ENCODE peak calls at places on chromosomes 2 and 18, in four cellular contexts. T is HCT116, K is brain microvascular endothelial cell, A is glutamatergic neuron. P is an unnamed sample.

GRCh38 chr2:172096661-172097547 is 5.8 kb downstream of the DLX2 start:
- DNase-seq in T (no peak), K (no peak), A (peak), P (no peak)

GRCh38 chr2:148888003-148888501 is 13.0 kb downstream of the KIF5C start:
- DNase-seq in T (no peak), K (no peak), A (peak), P (peak)

GRCh38 chr2:218959761-218960195 is 312 bp downstream of the CDK5R2 start:
- DNase-seq in T (no peak), K (no peak), A (peak), P (no peak)

GRCh38 chr2:61221819-61222218 is 59.8 kb downstream of the C2orf74 start:
- DNase-seq in T (no peak), K (no peak), A (no peak), P (no peak)

GRCh38 chr2:174826051-174826450 is 61.8 kb upstream of the CHRNA1 start:
- DNase-seq in T (no peak), K (no peak), A (no peak), P (no peak)

GRCh38 chr2:11072550-11072949 is 82.7 kb upstream of the SLC66A3 start:
- DNase-seq in T (no peak), K (no peak), A (no peak), P (no peak)

GRCh38 chr2:234161932-234162331 is 111.4 kb downstream of the SPP2 start:
- DNase-seq in T (no peak), K (no peak), A (no peak), P (no peak)

GRCh38 chr18:30675493-30675892 is 367.0 kb downstream of the DSC3 start:
- DNase-seq in T (no peak), K (no peak), A (no peak), P (no peak)

GRCh38 chr18:11309172-11309571 is 159.8 kb upstream of the PIEZO2 start:
- DNase-seq in T (peak), K (no peak), A (no peak), P (no peak)

GRCh38 chr18:11307716-11308115 is 158.3 kb upstream of the PIEZO2 start:
- DNase-seq in T (no peak), K (no peak), A (no peak), P (no peak)

GRCh38 chr18:11305507-11305906 is 156.1 kb upstream of the PIEZO2 start:
- DNase-seq in T (no peak), K (no peak), A (no peak), P (no peak)

GRCh38 chr18:11308499-11308898 is 159.1 kb upstream of the PIEZO2 start:
- DNase-seq in T (no peak), K (no peak), A (no peak), P (no peak)

DNA sequence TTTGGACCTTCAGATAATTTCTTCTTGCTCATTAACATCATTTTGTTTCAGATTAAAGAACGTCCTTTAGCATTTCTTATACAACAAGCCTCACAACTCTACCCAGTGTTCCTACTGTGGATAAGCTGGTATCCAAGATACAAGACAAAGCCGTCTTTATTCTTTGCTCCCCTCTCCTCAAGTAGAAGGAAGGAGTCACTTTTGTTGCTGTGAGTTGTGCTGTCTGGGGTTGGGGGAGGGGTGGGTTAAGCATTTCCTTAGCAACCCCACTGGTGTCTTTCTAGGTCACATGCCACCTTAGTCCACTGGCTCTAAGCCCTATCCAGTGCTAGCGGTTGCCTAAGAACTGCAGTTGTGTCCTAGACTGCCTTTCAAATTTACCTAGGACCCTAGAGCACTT is 155.5 kb upstream of the PIEZO2 start:
- DNase-seq in T (no peak), K (no peak), A (no peak), P (no peak)
- TF ChIP-seq CTCF in T (no peak), K (no peak), A (no peak), P (no peak)

DNA sequence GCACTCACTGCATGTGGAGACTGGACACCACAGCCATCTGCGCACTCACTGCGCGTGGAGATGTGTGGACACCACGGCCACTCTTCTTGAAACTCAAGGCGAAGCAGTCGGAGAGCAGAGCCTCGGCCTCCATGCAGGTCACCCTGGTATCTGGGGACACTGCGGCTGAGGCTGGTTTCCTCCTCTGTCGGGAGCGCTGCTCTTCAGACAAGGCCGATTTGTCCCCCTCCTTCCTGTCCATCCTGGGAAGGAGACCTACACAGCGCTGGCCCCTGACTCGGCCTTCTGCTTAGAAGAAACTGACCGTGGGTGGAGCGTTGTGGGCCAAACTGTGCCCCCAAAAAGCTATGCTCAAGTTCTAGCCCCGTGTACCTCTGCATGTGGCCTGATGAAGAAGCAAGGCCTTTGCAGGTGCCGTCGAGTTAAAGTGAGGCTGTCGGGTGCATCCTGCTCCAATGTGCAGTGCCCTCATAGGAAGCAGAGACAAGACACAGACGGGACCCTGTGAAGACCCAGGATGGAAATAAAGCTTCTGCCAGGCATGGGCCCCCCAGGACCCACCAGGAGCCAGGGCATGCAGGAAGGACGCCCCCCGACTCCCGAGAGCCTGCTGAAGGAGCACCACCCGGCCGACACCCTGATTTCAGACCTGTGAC is 88.1 kb downstream of the TPO start:
- DNase-seq in T (no peak), K (no peak), A (no peak), P (no peak)
- TF ChIP-seq CTCF in T (no peak), K (no peak), A (no peak), P (no peak)

GRCh38 chr18:39835303-39836030 is 2119.6 kb upstream of the PIK3C3 start:
- DNase-seq in T (no peak), K (peak), A (no peak), P (no peak)
- TF ChIP-seq CTCF in T (no peak), K (peak), A (no peak), P (no peak)

DNA sequence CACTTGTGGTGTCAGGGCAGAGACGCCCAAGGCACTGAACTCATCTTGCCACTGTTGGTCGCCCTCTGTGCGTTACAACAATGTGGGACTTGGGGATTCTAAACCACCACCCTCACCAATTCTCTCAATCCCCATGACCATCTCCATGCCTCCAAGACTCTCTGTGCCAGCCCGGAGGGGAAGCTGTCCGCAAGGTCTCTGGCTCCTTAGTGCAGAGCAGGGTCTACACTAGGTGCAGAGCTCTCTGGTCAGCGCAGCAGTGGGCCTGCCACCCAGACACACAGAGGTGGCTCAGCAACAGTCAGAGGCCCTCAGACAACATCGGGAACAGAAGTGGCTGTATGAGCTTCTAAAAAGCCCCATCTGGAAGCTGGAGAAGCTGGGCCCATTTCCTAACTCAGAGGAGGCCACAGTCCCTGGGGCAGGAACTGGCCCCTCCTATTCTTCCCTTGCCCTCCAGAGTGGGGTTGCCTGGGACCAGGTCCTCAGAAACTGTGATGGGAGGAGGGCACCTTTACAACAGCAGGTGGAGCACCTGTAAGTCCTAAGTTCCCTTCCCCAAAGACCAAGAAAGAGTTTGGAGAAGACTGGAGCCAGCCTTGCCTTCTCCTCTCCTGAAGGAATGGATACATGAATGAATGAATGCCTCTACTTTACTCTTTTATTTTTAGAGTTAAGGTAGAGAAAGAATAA is 37.7 kb downstream of the SERTAD2 start:
- DNase-seq in T (no peak), K (no peak), A (no peak), P (no peak)
- TF ChIP-seq CTCF in T (peak), K (no peak), A (no peak), P (no peak)

DNA sequence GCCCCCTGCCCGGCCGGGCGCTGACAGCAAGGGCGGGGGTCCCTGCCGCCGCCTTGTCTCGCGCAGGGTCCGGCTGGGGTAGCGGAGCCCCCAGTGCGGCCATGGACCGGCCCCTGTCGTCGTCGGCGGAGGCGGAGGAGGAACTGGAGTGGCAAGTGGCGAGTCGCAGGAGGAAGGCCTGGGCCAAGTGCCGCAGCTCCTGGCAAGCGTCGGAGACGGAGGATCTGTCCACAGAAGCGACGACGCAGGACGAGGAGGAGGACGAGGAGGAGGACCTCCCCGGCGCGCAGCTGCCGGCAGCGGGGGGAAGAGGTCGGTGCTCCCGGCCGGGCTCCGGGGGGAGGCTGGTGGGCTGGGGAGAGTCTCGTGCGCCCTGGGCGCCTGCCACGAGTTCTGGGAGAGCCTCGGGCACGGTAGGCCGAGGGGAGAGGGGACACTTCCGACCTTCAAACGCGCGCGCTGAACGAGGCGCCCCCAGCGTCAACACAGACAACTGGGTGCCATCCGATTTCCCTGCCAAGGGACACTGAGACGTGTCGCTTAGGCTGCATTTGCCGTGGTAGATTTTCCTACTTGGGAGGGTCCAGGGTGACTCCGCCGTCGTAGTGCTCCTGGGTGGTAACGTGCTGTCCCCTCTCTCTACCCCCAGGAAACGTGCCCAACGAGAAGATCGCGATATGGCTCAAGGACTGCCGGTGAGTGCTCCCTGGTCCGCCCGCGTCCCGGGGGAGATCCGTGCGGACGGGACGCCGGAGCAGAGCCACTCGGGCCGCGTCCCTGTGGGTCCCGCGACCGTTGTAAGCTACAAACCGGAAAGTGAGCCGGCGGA is 650 bp downstream of the ITPRID2 start:
- DNase-seq in T (peak), K (peak), A (peak), P (peak)
- TF ChIP-seq CTCF in T (peak), K (peak), A (no peak), P (peak)

GRCh38 chr2:209938906-209939305 is 63.5 kb upstream of the RPE start:
- DNase-seq in T (no peak), K (no peak), A (no peak), P (no peak)

GRCh38 chr2:209940923-209941322 is 61.5 kb upstream of the RPE start:
- DNase-seq in T (no peak), K (no peak), A (no peak), P (no peak)

GRCh38 chr2:209933499-209934458 is 68.7 kb upstream of the RPE start:
- DNase-seq in T (no peak), K (peak), A (no peak), P (no peak)

GRCh38 chr2:209937893-209938292 is 64.5 kb upstream of the RPE start:
- DNase-seq in T (no peak), K (no peak), A (no peak), P (no peak)

GRCh38 chr2:209936106-209936663 is 66.3 kb upstream of the RPE start:
- DNase-seq in T (no peak), K (no peak), A (no peak), P (no peak)
- TF ChIP-seq CTCF in T (no peak), K (peak), A (no peak), P (no peak)

DNA sequence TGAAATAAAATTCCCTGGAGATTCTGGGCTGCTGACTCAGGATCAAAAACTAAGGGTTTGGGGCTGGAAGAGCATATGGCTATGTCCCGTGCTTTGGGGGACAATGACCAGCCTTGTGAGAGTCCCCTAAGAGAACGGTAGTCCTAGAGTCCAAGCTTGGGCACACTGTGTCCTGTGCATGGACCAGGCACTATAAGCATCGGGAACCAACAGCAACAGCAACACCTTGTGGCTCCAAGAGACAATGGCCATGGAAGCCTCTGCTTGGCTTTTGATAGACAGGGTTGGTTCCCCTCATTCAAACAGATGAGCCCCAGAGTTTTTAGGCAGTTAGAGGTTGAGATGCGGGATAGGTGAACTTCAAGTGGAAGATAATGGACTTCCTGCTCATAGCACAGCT is 294.4 kb upstream of the CHAC2 start:
- DNase-seq in T (no peak), K (no peak), A (no peak), P (no peak)
- TF ChIP-seq CTCF in T (peak), K (peak), A (no peak), P (no peak)

DNA sequence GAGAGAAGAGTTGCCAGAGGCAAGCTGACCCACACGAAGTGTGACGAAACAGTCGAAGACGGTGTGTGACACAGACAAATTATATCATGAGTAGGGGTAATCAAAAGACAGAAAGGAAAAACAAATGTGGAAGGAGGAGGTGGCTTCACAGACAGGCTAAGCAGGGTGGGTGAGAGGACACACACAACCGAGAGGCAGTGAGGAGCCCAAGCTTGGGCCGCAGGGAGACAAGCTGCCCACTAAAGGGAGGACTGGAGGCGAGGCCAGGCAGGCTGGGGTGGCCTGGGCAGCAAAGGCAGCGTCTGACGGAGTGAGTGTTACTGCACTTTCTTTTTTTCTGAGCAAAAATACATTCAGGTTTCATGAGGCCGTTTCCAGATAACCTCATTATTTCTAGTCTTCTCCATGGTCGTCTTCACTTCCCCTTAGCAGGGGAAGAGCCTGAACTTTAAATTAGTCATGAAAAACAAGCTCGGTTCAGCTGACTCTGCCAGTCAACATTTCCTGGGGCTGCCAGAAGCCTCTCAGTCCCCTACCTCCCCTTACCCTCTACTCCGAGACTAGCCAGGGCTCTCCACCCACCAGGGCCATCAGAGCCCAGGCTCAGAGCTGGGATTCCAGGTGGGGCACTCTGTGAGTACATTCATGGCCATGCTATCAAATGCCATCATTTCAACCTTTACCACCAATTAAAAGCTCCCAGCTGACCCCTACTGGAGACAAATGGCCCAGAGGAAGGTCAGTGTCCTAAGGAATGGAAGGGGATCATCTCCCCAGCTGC is 13.8 kb upstream of the ZFP36L2 start:
- DNase-seq in T (no peak), K (no peak), A (no peak), P (no peak)
- TF ChIP-seq CTCF in T (peak), K (peak), A (no peak), P (no peak)

GRCh38 chr2:215736653-215737290 is 276.6 kb downstream of the MREG start:
- DNase-seq in T (peak), K (no peak), A (no peak), P (no peak)
- TF ChIP-seq CTCF in T (peak), K (peak), A (peak), P (peak)

GRCh38 chr2:48467637-48468036 is 62.3 kb upstream of the STON1 start:
- DNase-seq in T (no peak), K (no peak), A (no peak), P (no peak)

GRCh38 chr2:48474599-48475298 is 55.2 kb upstream of the STON1 start:
- DNase-seq in T (no peak), K (no peak), A (no peak), P (no peak)

GRCh38 chr2:48469731-48470130 is 60.2 kb upstream of the STON1 start:
- DNase-seq in T (no peak), K (no peak), A (no peak), P (no peak)

GRCh38 chr2:48471048-48471474 is 58.9 kb upstream of the STON1 start:
- DNase-seq in T (peak), K (peak), A (no peak), P (no peak)
- TF ChIP-seq CTCF in T (peak), K (peak), A (peak), P (peak)